ENCODE peak calls at places on chromosomes 2 and 18, in four cellular contexts. I, S, B and N are unnamed samples.

GRCh38 chr18:46222093-46222492 is 117.9 kb downstream of the HAUS1 start:
- DNase-seq in S (no peak), I (no peak), B (no peak), N (no peak)

GRCh38 chr18:45657357-45658335 is 42.4 kb downstream of the SLC14A2 start:
- DNase-seq in S (no peak), I (no peak), B (no peak), N (no peak)

GRCh38 chr2:172234716-172235661 is 132.3 kb upstream of the DLX2 start:
- DNase-seq in I (peak), B (peak), S (no peak), N (no peak)

GRCh38 chr18:55587341-55588000 is 521 bp downstream of the TCF4 start:
- DNase-seq in B (no peak), S (no peak), I (peak), N (no peak)

GRCh38 chr18:67513285-67513684 is 3.2 kb downstream of the DSEL start:
- DNase-seq in S (no peak), B (peak), I (no peak), N (no peak)

GRCh38 chr2:134490535-134490934 is 228.3 kb downstream of the TMEM163 start:
- DNase-seq in S (no peak), B (no peak), I (no peak), N (no peak)

GRCh38 chr18:58862851-58863538 is 1.7 kb upstream of the ZNF532 start:
- DNase-seq in I (no peak), B (no peak), S (no peak), N (no peak)

GRCh38 chr2:30235008-30235655 is 3.8 kb downstream of the LBH start:
- DNase-seq in I (no peak), B (no peak), S (no peak), N (no peak)

GRCh38 chr2:239695106-239695727 is 294.4 kb upstream of the HDAC4 start:
- DNase-seq in B (no peak), S (no peak), I (no peak), N (no peak)

GRCh38 chr2:42102606-42103450 is 55.0 kb downstream of the PKDCC start:
- DNase-seq in S (peak), I (no peak), B (no peak), N (no peak)

GRCh38 chr2:223751012-223751411 is 86.4 kb downstream of the AP1S3 start:
- DNase-seq in I (no peak), S (no peak), B (peak), N (no peak)

GRCh38 chr2:66866331-66867037 is 431.6 kb downstream of the MEIS1 start:
- DNase-seq in I (no peak), B (no peak), S (no peak), N (no peak)

GRCh38 chr2:43774617-43775016 is 778 bp downstream of the DYNC2LI1 start:
- DNase-seq in B (no peak), S (no peak), I (no peak), N (no peak)

GRCh38 chr2:134988994-134989605 is 58.1 kb downstream of the MAP3K19 start:
- DNase-seq in B (peak), I (peak), S (no peak), N (no peak)

GRCh38 chr2:6183231-6183630 is 491.0 kb downstream of the SOX11 start:
- DNase-seq in I (no peak), B (no peak), S (no peak), N (no peak)

GRCh38 chr18:24456549-24456948 is 3.9 kb upstream of the HRH4 start:
- DNase-seq in I (no peak), B (no peak), S (no peak), N (no peak)

GRCh38 chr2:45786030-45786830 is 134.8 kb downstream of the PRKCE start:
- DNase-seq in B (no peak), S (no peak), I (peak), N (no peak)

GRCh38 chr2:169897834-169898233 is 70.6 kb downstream of the UBR3 start:
- DNase-seq in I (no peak), S (no peak), B (no peak), N (no peak)

GRCh38 chr18:34729264-34729663 is 19.2 kb downstream of the DTNA start:
- DNase-seq in S (peak), B (peak), I (peak), N (no peak)

GRCh38 chr18:79442508-79443221 is 46.9 kb downstream of the NFATC1 start:
- DNase-seq in B (no peak), I (no peak), S (no peak), N (no peak)

GRCh38 chr2:45170191-45170975 is 161.1 kb upstream of the SIX2 start:
- DNase-seq in S (no peak), B (no peak), I (no peak), N (no peak)

GRCh38 chr2:137951606-137952005 is 12.7 kb upstream of the HNMT start:
- DNase-seq in B (no peak), S (no peak), I (peak), N (no peak)

GRCh38 chr2:239097428-239097696 is 249.5 kb downstream of the TWIST2 start:
- DNase-seq in S (no peak), I (no peak), B (no peak), N (no peak)

GRCh38 chr2:183665403-183665802 is 541.2 kb downstream of the NUP35 start:
- DNase-seq in B (no peak), I (no peak), S (no peak), N (no peak)

GRCh38 chr2:219643788-219644398 is 16.5 kb downstream of the SLC4A3 start:
- DNase-seq in S (no peak), I (no peak), B (no peak), N (no peak)

GRCh38 chr2:216082388-216082733 is 642 bp downstream of the TMEM169 start:
- DNase-seq in I (no peak), B (no peak), S (no peak), N (no peak)

GRCh38 chr18:38047820-38048219 is 482.2 kb upstream of the CELF4 start:
- DNase-seq in S (no peak), B (no peak), I (no peak), N (no peak)

GRCh38 chr2:80392446-80392845 is 87.9 kb upstream of the LRRTM1 start:
- DNase-seq in S (no peak), B (no peak), I (no peak), N (no peak)

GRCh38 chr2:124919296-124919695 is 894.2 kb downstream of the CNTNAP5 start:
- DNase-seq in S (no peak), B (no peak), I (no peak), N (no peak)

GRCh38 chr18:13321923-13322322 is 103.4 kb downstream of the LDLRAD4 start:
- DNase-seq in S (no peak), I (no peak), B (no peak), N (no peak)

GRCh38 chr18:40583671-40584070 is 1371.4 kb upstream of the PIK3C3 start:
- DNase-seq in I (no peak), S (no peak), B (no peak), N (no peak)

GRCh38 chr18:47930844-47931706 is 616 bp upstream of the SMAD2 start:
- DNase-seq in I (peak), S (peak), B (peak), N (peak)
- TF ChIP-seq RFX5 in I (no peak), S (no peak), B (peak), N (no peak)

GRCh38 chr2:191497822-191498221 is 180.1 kb upstream of the NABP1 start:
- DNase-seq in S (no peak), I (no peak), B (no peak), N (no peak)
- TF ChIP-seq EZH2 in S (no peak), I (no peak), B (no peak), N (no peak)

GRCh38 chr2:54060000-54060399 is 55.4 kb upstream of the ACYP2 start:
- DNase-seq in I (no peak), B (no peak), S (no peak), N (no peak)
- TF ChIP-seq RFX5 in I (no peak), B (no peak), S (no peak), N (no peak)

GRCh38 chr2:11669454-11670291 is at the start of gene NTSR2:
- DNase-seq in I (peak), B (peak), S (peak), N (no peak)
- TF ChIP-seq EZH2 in I (no peak), B (no peak), S (peak), N (no peak)